ENCODE peak calls at places on chromosomes 6 and 20, in four cellular contexts. One of them, this sample, is unnamed.

GRCh38 chr6:95487817-95488216 is 89.5 kb upstream of the MANEA start:
- DNase-seq in SK-N-SH: no peak
- DNase-seq in activated CD4-positive, alpha-beta T cell treated with anti-CD3 and anti-CD28 coated beads, Interleukin-2, amount 50 U/mL, for 48 hours: no peak
- DNase-seq in K562: no peak
- DNase-seq in this sample: no peak

GRCh38 chr6:44227138-44227770 is 3.9 kb downstream of the SLC29A1 start:
- DNase-seq in SK-N-SH: peak; percentile 70
- DNase-seq in activated CD4-positive, alpha-beta T cell treated with anti-CD3 and anti-CD28 coated beads, Interleukin-2, amount 50 U/mL, for 48 hours: no peak
- DNase-seq in K562: no peak
- DNase-seq in this sample: no peak

GRCh38 chr20:18401305-18401704 is 65.5 kb downstream of the DZANK1 start:
- DNase-seq in SK-N-SH: no peak
- DNase-seq in activated CD4-positive, alpha-beta T cell treated with anti-CD3 and anti-CD28 coated beads, Interleukin-2, amount 50 U/mL, for 48 hours: no peak
- DNase-seq in K562: no peak
- DNase-seq in this sample: no peak

GRCh38 chr20:37179671-37180524 is 550 bp upstream of the MROH8 start:
- DNase-seq in SK-N-SH: no peak
- DNase-seq in activated CD4-positive, alpha-beta T cell treated with anti-CD3 and anti-CD28 coated beads, Interleukin-2, amount 50 U/mL, for 48 hours: peak; percentile 19
- DNase-seq in K562: peak; percentile 35
- DNase-seq in this sample: no peak

GRCh38 chr20:59403261-59403961 is 103.0 kb downstream of the EDN3 start:
- DNase-seq in SK-N-SH: peak; percentile 95
- DNase-seq in activated CD4-positive, alpha-beta T cell treated with anti-CD3 and anti-CD28 coated beads, Interleukin-2, amount 50 U/mL, for 48 hours: peak; percentile 80
- DNase-seq in K562: peak; percentile 59
- DNase-seq in this sample: peak; percentile 93

GRCh38 chr20:49515588-49515987 is 33.1 kb upstream of the KCNB1 start:
- DNase-seq in SK-N-SH: no peak
- DNase-seq in activated CD4-positive, alpha-beta T cell treated with anti-CD3 and anti-CD28 coated beads, Interleukin-2, amount 50 U/mL, for 48 hours: no peak
- DNase-seq in K562: no peak
- DNase-seq in this sample: no peak

GRCh38 chr6:123091091-123091895 is 95.3 kb downstream of the CLVS2 start:
- DNase-seq in SK-N-SH: peak; percentile 20
- DNase-seq in activated CD4-positive, alpha-beta T cell treated with anti-CD3 and anti-CD28 coated beads, Interleukin-2, amount 50 U/mL, for 48 hours: no peak
- DNase-seq in K562: no peak
- DNase-seq in this sample: no peak

GRCh38 chr6:16635810-16636602 is 125.3 kb downstream of the ATXN1 start:
- DNase-seq in SK-N-SH: no peak
- DNase-seq in activated CD4-positive, alpha-beta T cell treated with anti-CD3 and anti-CD28 coated beads, Interleukin-2, amount 50 U/mL, for 48 hours: peak; percentile 33
- DNase-seq in K562: no peak
- DNase-seq in this sample: no peak

GRCh38 chr6:22642254-22642653 is 72.9 kb downstream of the HDGFL1 start:
- DNase-seq in SK-N-SH: no peak
- DNase-seq in activated CD4-positive, alpha-beta T cell treated with anti-CD3 and anti-CD28 coated beads, Interleukin-2, amount 50 U/mL, for 48 hours: no peak
- DNase-seq in K562: no peak
- DNase-seq in this sample: no peak

GRCh38 chr6:88725111-88725711 is 238.2 kb downstream of the RNGTT start:
- DNase-seq in SK-N-SH: peak; percentile 15
- DNase-seq in activated CD4-positive, alpha-beta T cell treated with anti-CD3 and anti-CD28 coated beads, Interleukin-2, amount 50 U/mL, for 48 hours: peak; percentile 44
- DNase-seq in K562: peak; percentile 19
- DNase-seq in this sample: no peak

GRCh38 chr6:168194732-168195565 is 115.9 kb upstream of the FRMD1 start:
- DNase-seq in SK-N-SH: peak; percentile 14
- DNase-seq in activated CD4-positive, alpha-beta T cell treated with anti-CD3 and anti-CD28 coated beads, Interleukin-2, amount 50 U/mL, for 48 hours: no peak
- DNase-seq in K562: no peak
- DNase-seq in this sample: no peak

GRCh38 chr6:137258170-137258569 is 39.0 kb upstream of the IFNGR1 start:
- DNase-seq in SK-N-SH: no peak
- DNase-seq in activated CD4-positive, alpha-beta T cell treated with anti-CD3 and anti-CD28 coated beads, Interleukin-2, amount 50 U/mL, for 48 hours: no peak
- DNase-seq in K562: no peak
- DNase-seq in this sample: no peak

GRCh38 chr6:160088069-160088773 is 33.4 kb upstream of the SLC22A1 start:
- DNase-seq in SK-N-SH: peak; percentile 75
- DNase-seq in activated CD4-positive, alpha-beta T cell treated with anti-CD3 and anti-CD28 coated beads, Interleukin-2, amount 50 U/mL, for 48 hours: no peak
- DNase-seq in K562: peak; percentile 45
- DNase-seq in this sample: peak; percentile 40

GRCh38 chr20:43755390-43755789 is 28.6 kb upstream of the GTSF1L start:
- DNase-seq in SK-N-SH: no peak
- DNase-seq in activated CD4-positive, alpha-beta T cell treated with anti-CD3 and anti-CD28 coated beads, Interleukin-2, amount 50 U/mL, for 48 hours: no peak
- DNase-seq in K562: no peak
- DNase-seq in this sample: no peak

GRCh38 chr6:101403566-101403965 is 10.1 kb downstream of the GRIK2 start:
- DNase-seq in SK-N-SH: no peak
- DNase-seq in activated CD4-positive, alpha-beta T cell treated with anti-CD3 and anti-CD28 coated beads, Interleukin-2, amount 50 U/mL, for 48 hours: no peak
- DNase-seq in K562: no peak
- DNase-seq in this sample: no peak

GRCh38 chr6:139081485-139081884 is 52.9 kb downstream of the ABRACL start:
- DNase-seq in SK-N-SH: no peak
- DNase-seq in activated CD4-positive, alpha-beta T cell treated with anti-CD3 and anti-CD28 coated beads, Interleukin-2, amount 50 U/mL, for 48 hours: no peak
- DNase-seq in K562: no peak
- DNase-seq in this sample: no peak

GRCh38 chr6:114216789-114217467 is 125.9 kb downstream of the HS3ST5 start:
- DNase-seq in SK-N-SH: no peak
- DNase-seq in activated CD4-positive, alpha-beta T cell treated with anti-CD3 and anti-CD28 coated beads, Interleukin-2, amount 50 U/mL, for 48 hours: no peak
- DNase-seq in K562: no peak
- DNase-seq in this sample: no peak

GRCh38 chr6:142774292-142774691 is 170.7 kb downstream of the HIVEP2 start:
- DNase-seq in SK-N-SH: no peak
- DNase-seq in activated CD4-positive, alpha-beta T cell treated with anti-CD3 and anti-CD28 coated beads, Interleukin-2, amount 50 U/mL, for 48 hours: peak; percentile 33
- DNase-seq in K562: no peak
- DNase-seq in this sample: no peak

GRCh38 chr6:125307964-125308615 is 6.3 kb upstream of the HDDC2 start:
- DNase-seq in SK-N-SH: no peak
- DNase-seq in activated CD4-positive, alpha-beta T cell treated with anti-CD3 and anti-CD28 coated beads, Interleukin-2, amount 50 U/mL, for 48 hours: no peak
- DNase-seq in K562: peak; percentile 42
- DNase-seq in this sample: no peak

GRCh38 chr20:42595625-42596024 is 594.1 kb downstream of the PTPRT start:
- DNase-seq in SK-N-SH: no peak
- DNase-seq in activated CD4-positive, alpha-beta T cell treated with anti-CD3 and anti-CD28 coated beads, Interleukin-2, amount 50 U/mL, for 48 hours: no peak
- DNase-seq in K562: no peak
- DNase-seq in this sample: no peak

GRCh38 chr6:157954150-157955117 is 27.2 kb upstream of the SYNJ2 start:
- DNase-seq in SK-N-SH: no peak
- DNase-seq in activated CD4-positive, alpha-beta T cell treated with anti-CD3 and anti-CD28 coated beads, Interleukin-2, amount 50 U/mL, for 48 hours: no peak
- DNase-seq in K562: no peak
- DNase-seq in this sample: no peak

GRCh38 chr6:633611-634010 is 23.3 kb downstream of the HUS1B start:
- DNase-seq in SK-N-SH: no peak
- DNase-seq in activated CD4-positive, alpha-beta T cell treated with anti-CD3 and anti-CD28 coated beads, Interleukin-2, amount 50 U/mL, for 48 hours: no peak
- DNase-seq in K562: no peak
- DNase-seq in this sample: no peak

GRCh38 chr6:151494235-151494950 is 576 bp downstream of the CCDC170 start:
- DNase-seq in SK-N-SH: peak; percentile 28
- DNase-seq in activated CD4-positive, alpha-beta T cell treated with anti-CD3 and anti-CD28 coated beads, Interleukin-2, amount 50 U/mL, for 48 hours: peak; percentile 30
- DNase-seq in K562: no peak
- DNase-seq in this sample: peak; percentile 83

GRCh38 chr20:16771204-16771603 is 23.0 kb downstream of the OTOR start:
- DNase-seq in SK-N-SH: no peak
- DNase-seq in activated CD4-positive, alpha-beta T cell treated with anti-CD3 and anti-CD28 coated beads, Interleukin-2, amount 50 U/mL, for 48 hours: no peak
- DNase-seq in K562: no peak
- DNase-seq in this sample: no peak

GRCh38 chr6:48233063-48233462 is 122.1 kb upstream of the PTCHD4 start:
- DNase-seq in SK-N-SH: no peak
- DNase-seq in activated CD4-positive, alpha-beta T cell treated with anti-CD3 and anti-CD28 coated beads, Interleukin-2, amount 50 U/mL, for 48 hours: no peak
- DNase-seq in K562: no peak
- DNase-seq in this sample: no peak

GRCh38 chr20:49785149-49785850 is 27.3 kb upstream of the SLC9A8 start:
- DNase-seq in SK-N-SH: no peak
- DNase-seq in activated CD4-positive, alpha-beta T cell treated with anti-CD3 and anti-CD28 coated beads, Interleukin-2, amount 50 U/mL, for 48 hours: no peak
- DNase-seq in K562: no peak
- DNase-seq in this sample: no peak

GRCh38 chr20:24771651-24772061 is 177.4 kb upstream of the CST7 start:
- DNase-seq in SK-N-SH: no peak
- DNase-seq in activated CD4-positive, alpha-beta T cell treated with anti-CD3 and anti-CD28 coated beads, Interleukin-2, amount 50 U/mL, for 48 hours: no peak
- DNase-seq in K562: no peak
- DNase-seq in this sample: no peak

GRCh38 chr6:135922746-135923145 is 71.2 kb downstream of the PDE7B start:
- DNase-seq in SK-N-SH: peak; percentile 49
- DNase-seq in activated CD4-positive, alpha-beta T cell treated with anti-CD3 and anti-CD28 coated beads, Interleukin-2, amount 50 U/mL, for 48 hours: no peak
- DNase-seq in K562: no peak
- DNase-seq in this sample: no peak

GRCh38 chr6:57064809-57065208 is 18.3 kb downstream of the KIAA1586 start:
- DNase-seq in SK-N-SH: no peak
- DNase-seq in activated CD4-positive, alpha-beta T cell treated with anti-CD3 and anti-CD28 coated beads, Interleukin-2, amount 50 U/mL, for 48 hours: no peak
- DNase-seq in K562: no peak
- DNase-seq in this sample: no peak

GRCh38 chr6:163418273-163419029 is 3.9 kb downstream of the QKI start:
- DNase-seq in SK-N-SH: no peak
- DNase-seq in activated CD4-positive, alpha-beta T cell treated with anti-CD3 and anti-CD28 coated beads, Interleukin-2, amount 50 U/mL, for 48 hours: no peak
- DNase-seq in K562: no peak
- DNase-seq in this sample: no peak

GRCh38 chr6:137867685-137868509 is 838 bp downstream of the TNFAIP3 start:
- DNase-seq in SK-N-SH: no peak
- DNase-seq in activated CD4-positive, alpha-beta T cell treated with anti-CD3 and anti-CD28 coated beads, Interleukin-2, amount 50 U/mL, for 48 hours: peak; percentile 49
- DNase-seq in K562: peak; percentile 80
- DNase-seq in this sample: peak; percentile 78

GRCh38 chr20:51650685-51651134 is 108.2 kb upstream of the NFATC2 start:
- DNase-seq in SK-N-SH: no peak
- DNase-seq in activated CD4-positive, alpha-beta T cell treated with anti-CD3 and anti-CD28 coated beads, Interleukin-2, amount 50 U/mL, for 48 hours: no peak
- DNase-seq in K562: no peak
- DNase-seq in this sample: no peak